ENCODE peak calls at places on chromosomes 5 and 9, in ten cellular contexts. E is upper lobe of left lung, O is lower lobe of right lung, P is GM10248, J is left lung, K is thyroid gland, Q is A549, M is fibroblast of villous mesenchyme, W is BE2C, B is glutamatergic neuron. Z is an unnamed sample.

GRCh38 chr9:131097259-131097947 is 1.1 kb downstream of the AIF1L start:
- DNase-seq in O (no peak), B (no peak), W (no peak), K (no peak), Q (no peak), E (no peak), P (no peak), J (no peak), M (no peak), Z (no peak)

GRCh38 chr9:126501383-126502331 is 112.1 kb upstream of the LMX1B start:
- DNase-seq in M (no peak), Q (no peak), J (no peak), E (no peak), P (no peak), W (no peak), K (no peak), O (peak; percentile 24), B (no peak), Z (peak; percentile 66)

GRCh38 chr5:151296974-151297373 is 6.6 kb downstream of the SLC36A3 start:
- DNase-seq in J (no peak), O (no peak), M (no peak), E (no peak), B (no peak), P (no peak), K (no peak), Q (no peak), W (no peak), Z (no peak)

GRCh38 chr5:154446183-154447073 is 631 bp downstream of the SAP30L start:
- DNase-seq in J (peak; percentile 60), W (peak; percentile 77), B (peak; percentile 74), O (peak; percentile 71), Q (peak; percentile 39), K (peak; percentile 75), P (peak; percentile 59), E (peak; percentile 92), M (peak; percentile 80), Z (peak; percentile 94)

GRCh38 chr5:127055880-127056653 is 17.2 kb downstream of the C5orf63 start:
- DNase-seq in M (no peak), Q (no peak), K (no peak), B (no peak), E (no peak), P (no peak), O (no peak), J (no peak), W (no peak), Z (no peak)

GRCh38 chr9:36136894-36137391 is 410 bp downstream of the GLIPR2 start:
- DNase-seq in E (no peak), W (peak; percentile 25), Q (no peak), M (peak; percentile 18), P (no peak), B (peak; percentile 36), K (peak; percentile 31), O (no peak), J (no peak), Z (peak; percentile 73)

GRCh38 chr9:127015926-127016512 is 101.4 kb downstream of the RALGPS1 start:
- DNase-seq in K (no peak), O (no peak), M (no peak), J (no peak), B (no peak), W (no peak), E (no peak), Q (no peak), P (no peak), Z (no peak)

GRCh38 chr5:100634937-100635336 is 99.8 kb downstream of the FAM174A start:
- DNase-seq in B (no peak), O (no peak), M (peak; percentile 55), Q (no peak), J (no peak), E (no peak), P (no peak), K (no peak), W (no peak), Z (no peak)

GRCh38 chr9:6226696-6227095 is 11.1 kb downstream of the IL33 start:
- DNase-seq in J (no peak), W (no peak), E (no peak), Q (no peak), O (no peak), M (peak; percentile 42), P (no peak), K (peak; percentile 20), B (no peak), Z (no peak)

GRCh38 chr5:129963359-129963758 is 59.1 kb downstream of the CHSY3 start:
- DNase-seq in Q (no peak), O (no peak), K (no peak), W (no peak), M (peak; percentile 83), E (no peak), B (no peak), J (no peak), P (no peak), Z (no peak)

GRCh38 chr9:132069046-132069898 is 10.4 kb downstream of the MED27 start:
- DNase-seq in Q (no peak), J (no peak), W (no peak), B (no peak), K (no peak), P (no peak), E (no peak), O (no peak), M (peak; percentile 34), Z (no peak)

GRCh38 chr5:91219803-91220371 is 163.2 kb downstream of the ARRDC3 start:
- DNase-seq in P (peak; percentile 32), J (no peak), W (peak; percentile 35), M (no peak), B (no peak), O (no peak), E (no peak), K (no peak), Q (peak; percentile 73), Z (no peak)

GRCh38 chr5:147554285-147554817 is 44.5 kb upstream of the DPYSL3 start:
- DNase-seq in P (no peak), B (no peak), O (no peak), E (no peak), Q (no peak), M (peak; percentile 89), J (no peak), K (no peak), W (peak; percentile 29), Z (no peak)

GRCh38 chr9:89730715-89731114 is 125.9 kb downstream of the GADD45G start:
- DNase-seq in O (peak; percentile 84), P (no peak), Q (no peak), W (no peak), M (no peak), K (no peak), B (no peak), E (peak; percentile 86), J (peak; percentile 80), Z (no peak)

GRCh38 chr9:135887585-135888050 is 19.7 kb downstream of the CAMSAP1 start:
- DNase-seq in E (peak; percentile 59), P (peak; percentile 76), W (no peak), K (no peak), O (peak; percentile 69), Q (no peak), J (no peak), B (peak; percentile 38), M (no peak), Z (no peak)

GRCh38 chr5:78495800-78496199 is 135.4 kb downstream of the SCAMP1 start:
- DNase-seq in P (no peak), B (no peak), W (no peak), Q (no peak), M (no peak), K (no peak), O (no peak), E (no peak), J (no peak), Z (no peak)

GRCh38 chr5:140324834-140325195 is 21.6 kb downstream of the HBEGF start:
- DNase-seq in Q (no peak), W (no peak), J (no peak), K (no peak), E (no peak), O (no peak), P (no peak), M (peak; percentile 41), B (no peak), Z (no peak)

GRCh38 chr5:181243020-181243520 is 636 bp downstream of the RACK1 start:
- DNase-seq in J (no peak), Q (no peak), E (no peak), B (no peak), P (no peak), K (no peak), W (no peak), M (peak; percentile 28), O (no peak), Z (no peak)

GRCh38 chr9:129411501-129412175 is 209.3 kb downstream of the C9orf50 start:
- DNase-seq in B (peak; percentile 8), M (no peak), P (no peak), K (no peak), E (no peak), J (no peak), W (no peak), O (peak; percentile 46), Q (no peak), Z (peak; percentile 75)

DNA sequence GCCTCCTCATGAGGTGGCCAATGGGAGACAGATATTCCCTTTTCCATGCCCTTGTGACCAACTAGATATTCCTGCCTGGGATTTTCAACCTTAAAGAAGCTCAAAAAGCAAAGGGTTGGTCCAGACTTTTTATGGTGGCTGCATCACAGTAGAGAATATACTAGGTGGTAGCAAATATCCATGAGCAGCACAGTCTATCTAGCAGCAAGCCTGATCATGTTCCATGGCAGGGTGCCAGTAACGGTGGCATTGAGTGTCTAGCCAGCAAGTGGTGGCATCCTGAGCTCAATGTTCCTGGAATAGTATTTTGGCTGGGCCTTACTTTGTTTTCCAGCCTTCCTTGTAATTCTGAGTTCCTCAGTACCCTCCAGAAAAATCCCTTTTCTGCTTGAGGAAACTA is 25.8 kb downstream of the CDC25C start:
- DNase-seq in J (no peak), K (peak; percentile 64), P (no peak), E (no peak), M (no peak), W (peak; percentile 47), B (no peak), O (no peak), Q (peak; percentile 24), Z (no peak)
- TF ChIP-seq CTCF in J (no peak), K (no peak), P (no peak), E (no peak), M (no peak), W (no peak), B (no peak), O (no peak), Q (no peak), Z (no peak)

GRCh38 chr9:2800385-2801179 is 43.3 kb downstream of the PUM3 start:
- DNase-seq in B (no peak), M (peak; percentile 47), W (no peak), P (no peak), O (no peak), E (no peak), J (no peak), Q (no peak), K (peak; percentile 45), Z (no peak)
- TF ChIP-seq CTCF in B (no peak), M (peak; percentile 63), W (peak; percentile 58), P (no peak), O (no peak), E (no peak), J (no peak), Q (no peak), K (peak; percentile 38), Z (peak; percentile 53)

GRCh38 chr9:109922617-109923260 is 142.7 kb downstream of the PALM2AKAP2 start:
- DNase-seq in Q (no peak), M (no peak), J (no peak), B (no peak), E (no peak), W (no peak), P (no peak), O (no peak), K (no peak), Z (no peak)
- TF ChIP-seq CTCF in Q (no peak), M (no peak), J (no peak), B (no peak), E (no peak), W (no peak), P (no peak), O (no peak), K (no peak), Z (no peak)

GRCh38 chr9:86795861-86796497 is 151.3 kb downstream of the GAS1 start:
- DNase-seq in K (peak; percentile 10), E (no peak), W (no peak), M (peak; percentile 84), O (no peak), J (no peak), Q (no peak), B (no peak), P (no peak), Z (no peak)
- TF ChIP-seq CTCF in K (no peak), E (no peak), W (no peak), M (peak; percentile 38), O (peak; percentile 9), J (no peak), Q (no peak), B (no peak), P (no peak), Z (peak; percentile 71)